ENCODE peak calls at places on chromosomes 6 and 20, in eight cellular contexts. W is iPS DF 19.7, I is GM23248, V is caudate nucleus, H is GM12865, P is NCI-H524, A is cardiac muscle cell, O is H54. U is an unnamed sample.
A peak's percentile ranks its signal among the peaks of the same experiment; 100 is the strongest.

GRCh38 chr6:91135406-91135805 is 548.5 kb upstream of the MAP3K7 start:
- DNase-seq in W (no peak), I (no peak), V (no peak), H (no peak), P (peak; percentile 95), A (no peak), O (no peak), U (no peak)

GRCh38 chr6:116877743-116878142 is 701 bp downstream of the RFX6 start:
- DNase-seq in W (no peak), I (no peak), V (no peak), H (no peak), P (no peak), A (no peak), O (no peak), U (no peak)

GRCh38 chr6:3915076-3915791 is 66.1 kb downstream of the FAM50B start:
- DNase-seq in W (no peak), I (no peak), V (no peak), H (peak; percentile 54), P (no peak), A (no peak), O (no peak), U (no peak)

GRCh38 chr6:15061176-15061575 is 184.7 kb upstream of the JARID2 start:
- DNase-seq in W (no peak), I (no peak), V (no peak), H (no peak), P (peak; percentile 61), A (no peak), O (no peak), U (no peak)

GRCh38 chr6:72911463-72912153 is 289.7 kb downstream of the KCNQ5 start:
- DNase-seq in W (no peak), I (no peak), V (no peak), H (no peak), P (no peak), A (no peak), O (no peak), U (no peak)

GRCh38 chr6:155075938-155076337 is 80.8 kb downstream of the TIAM2 start:
- DNase-seq in W (no peak), I (no peak), V (no peak), H (no peak), P (no peak), A (no peak), O (no peak), U (no peak)

GRCh38 chr20:18019068-18019467 is 38.6 kb downstream of the OVOL2 start:
- DNase-seq in W (peak; percentile 52), I (peak; percentile 42), V (no peak), H (peak; percentile 63), P (peak; percentile 15), A (no peak), O (peak; percentile 35), U (no peak)

GRCh38 chr6:7311920-7312615 is 931 bp downstream of the SSR1 start:
- DNase-seq in W (no peak), I (peak; percentile 36), V (no peak), H (peak; percentile 35), P (no peak), A (peak; percentile 2), O (no peak), U (no peak)

GRCh38 chr20:4183361-4183760 is 168.0 kb upstream of the RNF24 start:
- DNase-seq in W (no peak), I (no peak), V (no peak), H (no peak), P (no peak), A (no peak), O (no peak), U (no peak)

GRCh38 chr20:38730989-38731737 is 6.9 kb downstream of the SLC32A1 start:
- DNase-seq in W (peak; percentile 83), I (peak; percentile 55), V (peak; percentile 50), H (peak; percentile 78), P (peak; percentile 97), A (peak; percentile 80), O (peak; percentile 78), U (no peak)

GRCh38 chr20:35363190-35363589 is 48.6 kb downstream of the UQCC1 start:
- DNase-seq in W (no peak), I (no peak), V (peak; percentile 6), H (no peak), P (no peak), A (no peak), O (no peak), U (no peak)

GRCh38 chr6:157032923-157033322 is 255.7 kb downstream of the ARID1B start:
- DNase-seq in W (no peak), I (no peak), V (no peak), H (no peak), P (no peak), A (no peak), O (no peak), U (no peak)

GRCh38 chr6:135995160-135995898 is 143.8 kb downstream of the PDE7B start:
- DNase-seq in W (no peak), I (peak; percentile 86), V (no peak), H (no peak), P (no peak), A (no peak), O (peak; percentile 8), U (no peak)

GRCh38 chr20:9285617-9286016 is 216.7 kb downstream of the PLCB4 start:
- DNase-seq in W (no peak), I (no peak), V (no peak), H (no peak), P (no peak), A (no peak), O (no peak), U (no peak)

GRCh38 chr6:40436685-40437604 is 150.2 kb downstream of the LRFN2 start:
- DNase-seq in W (no peak), I (peak; percentile 12), V (peak; percentile 7), H (no peak), P (no peak), A (no peak), O (peak; percentile 14), U (peak; percentile 45)

GRCh38 chr20:47713163-47713562 is 72.1 kb downstream of the SULF2 start:
- DNase-seq in W (no peak), I (no peak), V (no peak), H (no peak), P (no peak), A (no peak), O (no peak), U (no peak)

GRCh38 chr6:63788569-63788968 is 153.0 kb downstream of the PHF3 start:
- DNase-seq in W (no peak), I (no peak), V (no peak), H (no peak), P (no peak), A (no peak), O (no peak), U (no peak)

GRCh38 chr6:43481075-43481474 is 3.7 kb downstream of the TJAP1 start:
- DNase-seq in W (no peak), I (no peak), V (no peak), H (no peak), P (no peak), A (no peak), O (no peak), U (no peak)

GRCh38 chr6:100479180-100480035 is 14.7 kb upstream of the SIM1 start:
- DNase-seq in W (no peak), I (peak; percentile 61), V (no peak), H (peak; percentile 76), P (peak; percentile 52), A (peak; percentile 49), O (no peak), U (peak; percentile 47)

GRCh38 chr6:81995548-81996289 is 243.2 kb upstream of the TENT5A start:
- DNase-seq in W (no peak), I (peak; percentile 68), V (no peak), H (no peak), P (peak; percentile 80), A (no peak), O (no peak), U (no peak)

GRCh38 chr6:79946773-79947190 is 571 bp downstream of the ELOVL4 start:
- DNase-seq in W (no peak), I (peak; percentile 65), V (peak; percentile 56), H (no peak), P (peak; percentile 50), A (peak; percentile 41), O (no peak), U (peak; percentile 32)

GRCh38 chr20:25076731-25077609 is 5.0 kb downstream of the VSX1 start:
- DNase-seq in W (no peak), I (peak; percentile 60), V (no peak), H (peak; percentile 41), P (peak; percentile 89), A (no peak), O (peak; percentile 79), U (no peak)

GRCh38 chr6:140671926-140672325 is 1297.5 kb upstream of the CITED2 start:
- DNase-seq in W (no peak), I (no peak), V (no peak), H (no peak), P (peak; percentile 42), A (no peak), O (no peak), U (no peak)

GRCh38 chr6:87697581-87698552 is 4.2 kb downstream of the AKIRIN2 start:
- DNase-seq in W (no peak), I (peak; percentile 76), V (peak; percentile 17), H (peak; percentile 42), P (peak; percentile 49), A (no peak), O (no peak), U (no peak)

GRCh38 chr6:1949533-1949932 is 295.9 kb downstream of the GMDS start:
- DNase-seq in W (no peak), I (peak; percentile 42), V (no peak), H (no peak), P (no peak), A (no peak), O (no peak), U (no peak)

GRCh38 chr6:152124432-152125074 is 317.1 kb downstream of the ESR1 start:
- DNase-seq in W (no peak), I (peak; percentile 75), V (no peak), H (peak; percentile 56), P (peak; percentile 65), A (peak; percentile 62), O (no peak), U (peak; percentile 50)

GRCh38 chr20:2326046-2326445 is 30.2 kb downstream of the TGM3 start:
- DNase-seq in W (no peak), I (no peak), V (no peak), H (no peak), P (no peak), A (no peak), O (no peak), U (no peak)

GRCh38 chr20:137668-138131 is 4.7 kb upstream of the DEFB126 start:
- DNase-seq in W (peak; percentile 23), I (peak; percentile 1), V (no peak), H (peak; percentile 13), P (peak; percentile 71), A (no peak), O (peak; percentile 21), U (no peak)

GRCh38 chr20:45308078-45308778 is at the start of gene MATN4:
- DNase-seq in W (no peak), I (no peak), V (no peak), H (no peak), P (no peak), A (no peak), O (no peak), U (no peak)

GRCh38 chr20:53342429-53342828 is 251.2 kb downstream of the ZNF217 start:
- DNase-seq in W (no peak), I (no peak), V (no peak), H (no peak), P (no peak), A (no peak), O (no peak), U (no peak)

GRCh38 chr6:7882505-7883257 is 27.9 kb downstream of the TXNDC5 start:
- DNase-seq in W (no peak), I (no peak), V (no peak), H (no peak), P (no peak), A (no peak), O (no peak), U (no peak)

GRCh38 chr6:43125555-43125954 is 45.5 kb upstream of the SRF start:
- DNase-seq in W (no peak), I (peak; percentile 54), V (no peak), H (no peak), P (peak; percentile 23), A (no peak), O (no peak), U (no peak)

GRCh38 chr6:23498013-23498412 is 628.0 kb upstream of the NRSN1 start:
- DNase-seq in W (no peak), I (no peak), V (no peak), H (no peak), P (no peak), A (no peak), O (no peak), U (no peak)

GRCh38 chr6:156865019-156865629 is 87.9 kb downstream of the ARID1B start:
- DNase-seq in W (no peak), I (peak; percentile 36), V (no peak), H (no peak), P (no peak), A (no peak), O (no peak), U (no peak)